ENCODE peak calls at places on chromosomes 2 and 18, in ten cellular contexts. U, J, Y, V, B, D, S, T, L and H are unnamed samples. For H3K4me1, the result is how much of the 10 kb centered on the place peaks cover.

GRCh38 chr2:186256540-186256939 is 229.5 kb upstream of the ZC3H15 start:
- DNase-seq in U (no peak), J (no peak), Y (no peak), V (no peak), B (no peak), D (peak), S (no peak), T (peak), L (no peak), H (no peak)

GRCh38 chr2:13666582-13667414 is 950.1 kb downstream of the TRIB2 start:
- DNase-seq in U (no peak), J (no peak), Y (no peak), V (no peak), B (no peak), D (peak), S (no peak), T (no peak), L (no peak), H (no peak)

GRCh38 chr2:105114551-105114950 is 76.7 kb downstream of the MRPS9 start:
- DNase-seq in U (no peak), J (no peak), Y (no peak), V (no peak), B (no peak), D (peak), S (no peak), T (peak), L (peak), H (no peak)

GRCh38 chr2:71667256-71668182 is 214.2 kb downstream of the DYSF start:
- DNase-seq in U (no peak), J (peak), Y (no peak), V (no peak), B (no peak), D (no peak), S (no peak), T (no peak), L (no peak), H (peak)

GRCh38 chr2:40315684-40316083 is 136.2 kb downstream of the SLC8A1 start:
- DNase-seq in U (no peak), J (no peak), Y (no peak), V (no peak), B (no peak), D (no peak), S (no peak), T (no peak), L (no peak), H (no peak)

GRCh38 chr2:3959372-3959771 is 256.0 kb downstream of the DCDC2C start:
- DNase-seq in U (no peak), J (no peak), Y (no peak), V (no peak), B (no peak), D (peak), S (no peak), T (peak), L (no peak), H (no peak)

GRCh38 chr2:88159955-88160415 is 10.2 kb upstream of the THNSL2 start:
- DNase-seq in U (no peak), J (peak), Y (peak), V (no peak), B (peak), D (peak), S (peak), T (peak), L (peak), H (no peak)

GRCh38 chr2:158782616-158783015 is 12.5 kb upstream of the DAPL1 start:
- DNase-seq in U (no peak), J (no peak), Y (no peak), V (no peak), B (no peak), D (no peak), S (no peak), T (no peak), L (no peak), H (no peak)

GRCh38 chr2:62928015-62928414 is 122.6 kb upstream of the OTX1 start:
- DNase-seq in U (no peak), J (no peak), Y (no peak), V (no peak), B (no peak), D (no peak), S (no peak), T (no peak), L (no peak), H (no peak)

DNA sequence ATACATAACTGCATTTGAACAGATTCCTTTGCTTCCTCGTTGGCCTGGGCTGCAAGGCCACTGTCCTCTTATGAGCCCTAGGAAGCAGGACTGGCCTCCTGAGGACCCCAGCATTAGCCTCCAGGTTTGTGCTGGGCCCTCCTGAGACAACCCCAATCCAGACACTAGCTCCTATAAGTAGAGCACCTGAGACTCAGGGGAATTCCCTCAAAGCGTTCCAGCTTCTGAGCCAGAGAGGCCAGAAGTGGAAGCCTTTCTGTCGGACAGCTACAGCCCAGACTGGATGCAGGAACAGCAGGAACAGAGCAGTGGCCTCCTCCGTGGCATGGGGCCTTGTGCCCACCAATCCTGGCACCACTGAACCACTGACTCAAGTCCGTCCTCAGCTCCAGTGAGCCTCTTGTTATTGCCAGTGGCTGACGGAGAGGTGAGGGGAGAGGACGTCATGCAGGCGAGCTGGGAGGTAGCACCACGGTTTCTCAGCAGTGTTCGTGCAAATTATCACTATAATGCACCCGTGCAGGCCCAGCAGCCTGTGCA is 67.2 kb downstream of the NPAS2 start:
- DNase-seq in U (no peak), J (no peak), Y (no peak), V (no peak), B (no peak), D (no peak), S (no peak), T (no peak), L (no peak), H (no peak)
- H3K4me1 ChIP-seq in U (under half), J (under half), Y (under half), V (under half), B (half or more), D (under half), S (half or more), T (under half), L (under half), H (under half)

GRCh38 chr2:26739514-26739913 is 24.6 kb upstream of the SLC35F6 start:
- DNase-seq in U (no peak), J (no peak), Y (no peak), V (no peak), B (no peak), D (no peak), S (no peak), T (no peak), L (no peak), H (no peak)

GRCh38 chr2:26737221-26737620 is 26.9 kb upstream of the SLC35F6 start:
- DNase-seq in U (no peak), J (no peak), Y (no peak), V (no peak), B (no peak), D (no peak), S (no peak), T (no peak), L (no peak), H (no peak)

GRCh38 chr2:26740346-26740745 is 23.7 kb upstream of the SLC35F6 start:
- DNase-seq in U (no peak), J (no peak), Y (no peak), V (no peak), B (no peak), D (no peak), S (no peak), T (no peak), L (no peak), H (no peak)

GRCh38 chr2:26740890-26741302 is 23.2 kb upstream of the SLC35F6 start:
- DNase-seq in U (no peak), J (no peak), Y (peak), V (no peak), B (no peak), D (no peak), S (no peak), T (peak), L (no peak), H (no peak)

DNA sequence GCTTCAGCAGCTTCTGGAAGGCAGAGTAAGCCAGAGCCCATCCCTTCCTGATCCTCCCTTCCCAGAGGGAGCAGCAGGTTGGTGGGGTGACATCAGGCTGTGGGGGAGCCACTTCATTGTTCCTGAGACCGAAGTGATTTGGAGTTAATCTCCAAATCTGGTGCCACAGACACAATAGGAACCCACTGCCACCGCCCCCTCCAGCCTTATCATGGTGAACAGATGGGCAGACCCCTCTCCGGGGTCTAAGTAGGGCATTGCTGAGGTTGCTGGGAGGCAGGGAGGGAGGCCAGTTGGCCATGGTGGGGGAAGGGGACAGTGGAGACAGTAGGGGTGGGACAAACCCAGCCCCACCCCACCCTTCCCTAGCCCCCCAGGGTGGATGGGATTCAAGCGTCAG is 25.6 kb upstream of the SLC35F6 start:
- DNase-seq in U (no peak), J (no peak), Y (no peak), V (no peak), B (no peak), D (no peak), S (no peak), T (no peak), L (no peak), H (no peak)
- H3K4me3 ChIP-seq in U (no peak), J (no peak), Y (no peak), V (no peak), B (no peak), D (no peak), S (no peak), T (no peak), L (no peak), H (no peak)

GRCh38 chr2:11467126-11467649 is 1.2 kb upstream of the E2F6 start:
- DNase-seq in U (no peak), J (no peak), Y (no peak), V (no peak), B (no peak), D (no peak), S (no peak), T (no peak), L (no peak), H (no peak)

GRCh38 chr2:11465485-11466306 is at the start of gene E2F6:
- DNase-seq in U (peak), J (peak), Y (peak), V (peak), B (peak), D (peak), S (peak), T (peak), L (peak), H (peak)

GRCh38 chr2:11465110-11465484 is 864 bp downstream of the E2F6 start:
- DNase-seq in U (no peak), J (no peak), Y (no peak), V (no peak), B (no peak), D (no peak), S (no peak), T (no peak), L (no peak), H (no peak)

GRCh38 chr2:11466307-11467125 is 555 bp upstream of the E2F6 start:
- DNase-seq in U (no peak), J (no peak), Y (no peak), V (peak), B (no peak), D (no peak), S (peak), T (no peak), L (no peak), H (peak)

DNA sequence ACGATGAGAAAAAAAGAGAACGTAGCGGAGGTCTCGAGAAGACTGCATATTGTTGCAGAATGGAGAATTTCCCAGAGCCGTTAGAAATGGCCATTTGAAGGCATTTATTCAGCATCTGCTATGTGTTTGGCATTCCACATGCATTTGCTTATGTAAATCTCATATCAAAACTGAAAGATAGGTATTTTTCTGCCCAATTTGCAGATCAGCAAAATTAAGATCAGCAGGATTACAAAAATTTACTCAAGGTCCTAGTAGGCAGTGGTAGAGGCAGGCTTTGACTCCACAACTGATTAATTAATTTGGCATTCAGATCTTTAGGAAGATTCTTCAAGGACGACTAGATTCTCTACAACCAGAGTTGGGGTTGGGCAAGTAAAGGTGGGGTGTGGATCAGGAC is 1.8 kb upstream of the E2F6 start:
- DNase-seq in U (no peak), J (no peak), Y (no peak), V (no peak), B (no peak), D (no peak), S (no peak), T (no peak), L (no peak), H (no peak)
- H3K4me1 ChIP-seq in U (under half), J (under half), Y (under half), V (under half), B (under half), D (under half), S (under half), T (under half), L (under half), H (under half)

DNA sequence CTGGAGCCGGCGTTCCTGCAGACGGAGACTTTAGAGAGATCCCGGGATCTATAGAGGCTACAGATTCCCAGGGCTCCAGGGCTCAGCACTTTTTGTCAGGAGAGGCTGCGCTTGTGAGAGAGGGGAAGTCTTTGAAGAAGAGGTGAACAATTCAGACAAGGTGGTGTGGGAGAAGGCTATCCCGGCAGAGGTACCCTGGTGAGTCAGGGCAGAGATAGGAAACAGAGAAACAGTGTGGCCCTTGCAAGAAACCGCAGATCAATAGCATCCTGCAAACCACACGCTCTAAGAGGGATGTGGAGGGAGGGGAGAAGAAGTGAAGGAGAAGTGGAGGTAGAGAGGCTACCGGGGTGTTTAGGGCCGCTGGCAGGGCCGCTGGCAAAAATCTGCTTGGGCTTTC is 160.5 kb upstream of the APCDD1 start:
- DNase-seq in U (no peak), J (no peak), Y (no peak), V (no peak), B (no peak), D (no peak), S (no peak), T (peak), L (no peak), H (no peak)
- H3K4me3 ChIP-seq in U (no peak), J (no peak), Y (no peak), V (no peak), B (no peak), D (no peak), S (no peak), T (no peak), L (no peak), H (no peak)

GRCh38 chr18:10297079-10297478 is 157.4 kb upstream of the APCDD1 start:
- DNase-seq in U (no peak), J (no peak), Y (no peak), V (no peak), B (no peak), D (no peak), S (no peak), T (peak), L (no peak), H (no peak)
- H3K4me1 ChIP-seq in U (under half), J (under half), Y (under half), V (under half), B (under half), D (under half), S (under half), T (under half), L (under half), H (under half)

GRCh38 chr18:63161728-63162195 is 157.8 kb downstream of the BCL2 start:
- DNase-seq in U (peak), J (peak), Y (peak), V (peak), B (peak), D (peak), S (no peak), T (no peak), L (peak), H (peak)

GRCh38 chr18:63161032-63161727 is 158.4 kb downstream of the BCL2 start:
- DNase-seq in U (no peak), J (no peak), Y (no peak), V (no peak), B (no peak), D (no peak), S (no peak), T (no peak), L (peak), H (no peak)

GRCh38 chr18:63159590-63159989 is 160.0 kb downstream of the BCL2 start:
- DNase-seq in U (no peak), J (no peak), Y (no peak), V (no peak), B (no peak), D (no peak), S (no peak), T (no peak), L (no peak), H (no peak)

GRCh38 chr18:63158676-63159291 is 160.8 kb downstream of the BCL2 start:
- DNase-seq in U (no peak), J (no peak), Y (no peak), V (no peak), B (no peak), D (no peak), S (no peak), T (no peak), L (no peak), H (no peak)

GRCh38 chr18:63160172-63160995 is 159.2 kb downstream of the BCL2 start:
- DNase-seq in U (no peak), J (no peak), Y (no peak), V (no peak), B (no peak), D (no peak), S (no peak), T (no peak), L (peak), H (no peak)
- H3K4me3 ChIP-seq in U (no peak), J (no peak), Y (no peak), V (no peak), B (no peak), D (no peak), S (no peak), T (no peak), L (peak), H (no peak)

GRCh38 chr2:43367014-43367782 is 140.8 kb upstream of the ZFP36L2 start:
- DNase-seq in U (no peak), J (no peak), Y (no peak), V (no peak), B (no peak), D (no peak), S (no peak), T (no peak), L (no peak), H (no peak)

GRCh38 chr2:43372386-43373081 is 146.1 kb upstream of the ZFP36L2 start:
- DNase-seq in U (no peak), J (no peak), Y (no peak), V (no peak), B (no peak), D (no peak), S (no peak), T (no peak), L (no peak), H (no peak)

GRCh38 chr2:43368483-43369385 is 142.3 kb upstream of the ZFP36L2 start:
- DNase-seq in U (no peak), J (no peak), Y (no peak), V (no peak), B (no peak), D (no peak), S (no peak), T (no peak), L (no peak), H (no peak)

GRCh38 chr2:43370146-43370545 is 143.7 kb upstream of the ZFP36L2 start:
- DNase-seq in U (no peak), J (no peak), Y (no peak), V (no peak), B (no peak), D (no peak), S (no peak), T (no peak), L (no peak), H (no peak)

GRCh38 chr2:43370705-43371104 is 144.3 kb upstream of the ZFP36L2 start:
- DNase-seq in U (no peak), J (no peak), Y (peak), V (no peak), B (no peak), D (no peak), S (no peak), T (no peak), L (no peak), H (no peak)
- H3K4me1 ChIP-seq in U (under half), J (under half), Y (under half), V (under half), B (under half), D (under half), S (under half), T (under half), L (under half), H (under half)

GRCh38 chr18:304887-305529 is 37.2 kb upstream of the THOC1 start:
- DNase-seq in U (no peak), J (no peak), Y (no peak), V (no peak), B (no peak), D (peak), S (no peak), T (peak), L (no peak), H (no peak)
- H3K4me3 ChIP-seq in U (no peak), J (no peak), Y (no peak), V (no peak), B (no peak), D (no peak), S (no peak), T (no peak), L (no peak), H (no peak)